ENCODE peak calls at places on chromosome 11, in ten cellular contexts. A is IMR-90, Z is sigmoid colon, U is heart left ventricle, V is transverse colon, M is A549, P is uterus, C is K562, R is upper lobe of left lung, D is stomach. J is an unnamed sample.

GRCh38 chr11:289706-290620 is 1.0 kb downstream of the PGGHG start:
- DNase-seq in A (no peak), Z (peak; percentile 65), U (peak; percentile 60), V (peak; percentile 13), M (no peak), P (peak; percentile 16), C (no peak), R (peak; percentile 76), D (no peak), J (no peak)

GRCh38 chr11:126212089-126212660 is 593 bp downstream of the FAM118B start:
- DNase-seq in A (peak; percentile 24), Z (no peak), U (no peak), V (no peak), M (no peak), P (no peak), C (peak; percentile 14), R (no peak), D (no peak), J (no peak)

GRCh38 chr11:13949876-13950275 is 12.6 kb upstream of the SPON1 start:
- DNase-seq in A (no peak), Z (no peak), U (no peak), V (no peak), M (no peak), P (no peak), C (peak; percentile 37), R (no peak), D (no peak), J (peak; percentile 64)

GRCh38 chr11:17703951-17704350 is 15.4 kb upstream of the MYOD1 start:
- DNase-seq in A (peak; percentile 42), Z (no peak), U (no peak), V (no peak), M (peak; percentile 36), P (no peak), C (peak; percentile 52), R (no peak), D (no peak), J (no peak)

GRCh38 chr11:95498731-95499396 is 267.9 kb upstream of the SESN3 start:
- DNase-seq in A (no peak), Z (no peak), U (no peak), V (no peak), M (peak; percentile 10), P (no peak), C (no peak), R (no peak), D (no peak), J (no peak)

GRCh38 chr11:65934014-65934413 is 11.3 kb upstream of the TSGA10IP start:
- DNase-seq in A (peak; percentile 63), Z (no peak), U (no peak), V (no peak), M (no peak), P (no peak), C (peak; percentile 70), R (no peak), D (no peak), J (no peak)

GRCh38 chr11:78030429-78031325 is 7.6 kb upstream of the KCTD14 start:
- DNase-seq in A (peak; percentile 50), Z (peak; percentile 77), U (peak; percentile 80), V (peak; percentile 73), M (peak; percentile 45), P (no peak), C (no peak), R (peak; percentile 76), D (peak; percentile 89), J (no peak)

GRCh38 chr11:10091314-10092045 is 202.5 kb downstream of the SBF2 start:
- DNase-seq in A (peak; percentile 19), Z (no peak), U (no peak), V (no peak), M (no peak), P (no peak), C (no peak), R (no peak), D (no peak), J (no peak)

GRCh38 chr11:123206671-123207421 is 11.8 kb upstream of the CLMP start:
- DNase-seq in A (peak; percentile 38), Z (peak; percentile 85), U (no peak), V (no peak), M (no peak), P (peak; percentile 70), C (no peak), R (no peak), D (no peak), J (no peak)
- H3K27ac ChIP-seq in A (no peak overlapping the region), Z (peak overlapping the region; percentile 81), U (peak overlapping the region; percentile 19), V (peak overlapping the region; percentile 13), M (no peak overlapping the region), P (peak overlapping the region; percentile 82), C (no peak overlapping the region), R (no peak overlapping the region), D (no peak overlapping the region), J (no peak overlapping the region)

DNA sequence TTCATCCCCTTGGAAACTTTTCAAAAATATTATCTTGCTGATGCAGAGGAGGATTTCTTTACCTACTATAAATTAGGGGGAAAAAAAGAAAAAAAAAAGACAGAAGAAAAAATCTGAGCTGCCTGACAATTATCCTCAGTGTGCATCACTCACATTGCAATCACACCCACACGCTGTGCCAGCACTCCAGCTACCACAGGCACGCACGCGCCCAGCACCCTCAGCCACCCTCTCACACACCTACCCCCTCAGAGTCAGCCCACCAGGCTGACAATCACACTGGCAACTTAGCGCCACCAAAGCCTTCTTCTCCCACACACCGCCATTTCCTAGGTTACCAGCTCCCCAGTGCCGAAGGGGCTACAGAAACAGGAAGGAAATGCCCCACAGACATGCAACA is 236.1 kb downstream of the KCNA4 start:
- DNase-seq in A (no peak), Z (no peak), U (no peak), V (no peak), M (no peak), P (no peak), C (no peak), R (peak; percentile 28), D (no peak), J (no peak)
- H3K4me1 ChIP-seq in A (no peaks in the 10 kb centered on the region), Z (no peaks in the 10 kb centered on the region), U (no peaks in the 10 kb centered on the region), V (no peaks in the 10 kb centered on the region), M (no peaks in the 10 kb centered on the region), P (no peaks in the 10 kb centered on the region), C (no peaks in the 10 kb centered on the region), R (no peaks in the 10 kb centered on the region), D (no peaks in the 10 kb centered on the region), J (no peaks in the 10 kb centered on the region)

DNA sequence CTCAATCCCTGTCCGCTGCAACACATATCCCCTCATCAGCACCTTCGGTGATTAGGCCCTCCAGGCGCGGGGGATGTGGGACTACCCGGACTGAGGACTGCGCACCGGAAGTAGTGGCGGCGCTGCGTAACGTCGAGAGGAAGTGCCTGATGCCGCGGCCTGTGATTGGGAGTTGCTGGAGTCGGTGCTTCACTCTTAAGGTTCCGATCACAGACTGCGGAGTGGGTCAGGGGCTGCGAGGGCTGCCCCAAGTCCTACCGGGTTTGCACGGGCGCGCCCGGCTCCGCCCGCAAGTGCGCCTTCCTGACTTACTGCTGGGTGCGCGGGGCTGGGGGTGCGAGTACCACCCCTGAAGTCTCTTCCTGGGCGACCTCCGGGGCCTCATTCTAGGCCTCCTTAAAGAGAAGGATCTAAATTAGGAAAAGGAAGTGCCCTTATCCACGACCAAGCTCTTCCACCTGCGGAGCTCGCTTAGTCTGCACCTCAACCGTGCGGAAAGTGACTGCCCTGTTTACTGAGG is at the start of gene ALKBH3:
- DNase-seq in A (peak; percentile 95), Z (peak; percentile 96), U (peak; percentile 95), V (peak; percentile 93), M (peak; percentile 97), P (peak; percentile 88), C (peak; percentile 91), R (peak; percentile 93), D (peak; percentile 95), J (no peak)
- TF ChIP-seq POLR2A in A (no peak), Z (no peak), U (no peak), V (peak; percentile 29), M (peak; percentile 53), P (peak; percentile 44), C (peak; percentile 72), R (no peak), D (no peak), J (no peak)

GRCh38 chr11:35539256-35539655 is 13.8 kb upstream of the PAMR1 start:
- DNase-seq in A (no peak), Z (no peak), U (no peak), V (no peak), M (no peak), P (no peak), C (no peak), R (no peak), D (no peak), J (no peak)

GRCh38 chr11:35539781-35540281 is 14.4 kb upstream of the PAMR1 start:
- DNase-seq in A (peak; percentile 86), Z (peak; percentile 90), U (peak; percentile 69), V (peak; percentile 30), M (no peak), P (peak; percentile 76), C (no peak), R (no peak), D (no peak), J (peak; percentile 95)

GRCh38 chr11:35540526-35540925 is 15.1 kb upstream of the PAMR1 start:
- DNase-seq in A (peak; percentile 45), Z (no peak), U (no peak), V (no peak), M (no peak), P (no peak), C (no peak), R (no peak), D (no peak), J (peak; percentile 44)

GRCh38 chr11:35545604-35546003 is 20.2 kb upstream of the PAMR1 start:
- DNase-seq in A (no peak), Z (no peak), U (no peak), V (no peak), M (no peak), P (no peak), C (no peak), R (no peak), D (no peak), J (no peak)

GRCh38 chr11:35541621-35542375 is 16.4 kb upstream of the PAMR1 start:
- DNase-seq in A (peak; percentile 93), Z (peak; percentile 92), U (no peak), V (peak; percentile 16), M (peak; percentile 23), P (peak; percentile 79), C (no peak), R (no peak), D (no peak), J (no peak)
- H3K27ac ChIP-seq in A (peak overlapping the region; percentile 99), Z (peak overlapping the region; percentile 63), U (peak overlapping the region; percentile 64), V (peak overlapping the region; percentile 52), M (peak overlapping the region; percentile 14), P (peak overlapping the region; percentile 81), C (no peak overlapping the region), R (no peak overlapping the region), D (no peak overlapping the region), J (peak overlapping the region; percentile 70)

GRCh38 chr11:57313788-57314135 is 11.0 kb downstream of the TNKS1BP1 start:
- DNase-seq in A (no peak), Z (no peak), U (peak; percentile 55), V (no peak), M (no peak), P (no peak), C (no peak), R (no peak), D (no peak), J (no peak)
- H3K4me1 ChIP-seq in A (peaks cover 51% of the 10 kb centered on the region), Z (peaks cover 47% of the 10 kb centered on the region), U (peaks cover 22% of the 10 kb centered on the region), V (peaks cover 52% of the 10 kb centered on the region), M (peaks cover 37% of the 10 kb centered on the region), P (peaks cover 28% of the 10 kb centered on the region), C (peaks cover 25% of the 10 kb centered on the region), R (peaks cover 81% of the 10 kb centered on the region), D (peaks cover 99% of the 10 kb centered on the region), J (peaks cover 85% of the 10 kb centered on the region)

GRCh38 chr11:74948898-74949747 is at the start of the genes SPCS2 and XRRA1:
- DNase-seq in A (peak; percentile 99), Z (peak; percentile 99), U (peak; percentile 99), V (peak; percentile 99), M (peak; percentile 99), P (peak; percentile 97), C (peak; percentile 99), R (peak; percentile 99), D (peak; percentile 99), J (peak; percentile 99)
- TF ChIP-seq POLR2A in A (peak; percentile 90), Z (peak; percentile 69), U (peak; percentile 61), V (peak; percentile 84), M (peak; percentile 91), P (peak; percentile 84), C (peak; percentile 95), R (peak; percentile 55), D (no peak), J (no peak)

J was measured in vagina.